ENCODE peak calls at places on chromosomes 5 and 9, in six cellular contexts. P is memory B cell, E is pons, F is fibroblast of lung, T is stromal cell of bone marrow, O is hepatocyte. I is an unnamed sample.

GRCh38 chr5:58925627-58926545 is 343.0 kb downstream of the RAB3C start:
- DNase-seq in O (no peak), E (peak; percentile 77), P (no peak), F (peak; percentile 46), T (no peak), I (no peak)

GRCh38 chr9:11457809-11458785 is 845.3 kb upstream of the PTPRD start:
- DNase-seq in O (peak; percentile 22), P (no peak), E (peak; percentile 3), F (no peak), T (no peak), I (no peak)

GRCh38 chr5:139926797-139927503 is 116.1 kb downstream of the NRG2 start:
- DNase-seq in E (no peak), P (no peak), F (no peak), O (no peak), T (no peak), I (no peak)

GRCh38 chr9:97109194-97109811 is 70.4 kb upstream of the CTSV start:
- DNase-seq in E (peak; percentile 90), F (peak; percentile 10), T (no peak), P (no peak), O (peak; percentile 65), I (no peak)

GRCh38 chr9:70229579-70229978 is 29.2 kb upstream of the SMC5 start:
- DNase-seq in P (no peak), E (peak; percentile 29), T (peak; percentile 40), F (no peak), O (no peak), I (no peak)

GRCh38 chr9:114696814-114697544 is 15.0 kb upstream of the TEX48 start:
- DNase-seq in F (peak; percentile 67), E (no peak), O (no peak), P (no peak), T (no peak), I (no peak)

GRCh38 chr9:130805510-130806387 is 29.3 kb upstream of the ABL1 start:
- DNase-seq in P (no peak), O (no peak), F (peak; percentile 40), T (no peak), E (no peak), I (no peak)

GRCh38 chr9:34230556-34230955 is 51.7 kb downstream of the UBAP1 start:
- DNase-seq in E (no peak), F (no peak), P (no peak), O (no peak), T (no peak), I (no peak)

GRCh38 chr5:175444060-175444904 is at the start of gene DRD1:
- DNase-seq in F (peak; percentile 43), E (no peak), T (no peak), O (peak; percentile 77), P (peak; percentile 30), I (no peak)

GRCh38 chr5:14597080-14597479 is 15.5 kb downstream of the OTULINL start:
- DNase-seq in T (no peak), O (no peak), F (no peak), P (no peak), E (no peak), I (no peak)

GRCh38 chr9:105399117-105399516 is 48.7 kb upstream of the FSD1L start:
- DNase-seq in T (no peak), P (no peak), E (no peak), O (no peak), F (no peak), I (no peak)

GRCh38 chr5:991472-992267 is 16.9 kb upstream of the NKD2 start:
- DNase-seq in F (no peak), T (no peak), O (peak; percentile 4), E (no peak), P (no peak), I (no peak)

GRCh38 chr5:112342364-112342763 is 76.7 kb downstream of the EPB41L4A start:
- DNase-seq in T (no peak), P (no peak), F (no peak), E (no peak), O (no peak), I (no peak)

GRCh38 chr9:37464426-37465248 is 613 bp downstream of the ZBTB5 start:
- DNase-seq in P (peak; percentile 90), E (peak; percentile 49), O (peak; percentile 91), T (peak; percentile 42), F (peak; percentile 69), I (peak; percentile 91)

GRCh38 chr9:98538626-98539031 is 170.1 kb downstream of the GABBR2 start:
- DNase-seq in F (peak; percentile 73), T (no peak), P (no peak), O (no peak), E (peak; percentile 32), I (no peak)

GRCh38 chr5:38621840-38622513 is 65.5 kb upstream of the LIFR start:
- DNase-seq in T (no peak), E (no peak), F (no peak), O (no peak), P (no peak), I (no peak)

GRCh38 chr5:146291421-146292074 is 47.1 kb upstream of the POU4F3 start:
- DNase-seq in F (peak; percentile 24), P (no peak), T (peak; percentile 25), O (peak; percentile 72), E (peak; percentile 52), I (peak; percentile 16)

GRCh38 chr9:81377921-81378320 is 311.4 kb downstream of the TLE1 start:
- DNase-seq in F (peak; percentile 58), O (no peak), E (no peak), P (no peak), T (no peak), I (no peak)

GRCh38 chr5:178672635-178673034 is 45.8 kb upstream of the CLK4 start:
- DNase-seq in F (no peak), P (no peak), O (no peak), E (no peak), T (no peak), I (peak; percentile 6)

GRCh38 chr5:113692466-113693204 is 179.1 kb downstream of the YTHDC2 start:
- DNase-seq in P (no peak), T (no peak), E (no peak), F (no peak), O (no peak), I (no peak)

GRCh38 chr5:56426658-56427057 is 193.5 kb upstream of the ANKRD55 start:
- DNase-seq in E (no peak), O (no peak), P (no peak), T (no peak), F (no peak), I (no peak)

GRCh38 chr5:1256776-1257175 is 31.6 kb downstream of the SLC6A18 start:
- DNase-seq in P (no peak), F (no peak), E (no peak), T (no peak), O (no peak), I (no peak)

GRCh38 chr9:120924698-120925534 is 1.7 kb downstream of the TRAF1 start:
- DNase-seq in O (no peak), P (no peak), T (no peak), E (no peak), F (peak; percentile 24), I (no peak)

GRCh38 chr5:177335701-177336065 is 15.8 kb downstream of the LMAN2 start:
- DNase-seq in F (no peak), P (no peak), E (no peak), T (no peak), O (no peak), I (no peak)

GRCh38 chr9:130992059-130993032 is 16.6 kb upstream of the LAMC3 start:
- DNase-seq in E (no peak), F (no peak), P (no peak), O (no peak), T (no peak), I (no peak)

GRCh38 chr9:99373912-99374311 is 151.8 kb downstream of the SEC61B start:
- DNase-seq in F (no peak), T (no peak), P (no peak), E (no peak), O (no peak), I (no peak)

GRCh38 chr5:112907166-112907611 is 14.8 kb downstream of the REEP5 start:
- DNase-seq in E (no peak), P (no peak), F (no peak), T (no peak), O (no peak), I (no peak)

GRCh38 chr9:37678789-37679273 is 28.1 kb downstream of the FRMPD1 start:
- DNase-seq in F (no peak), P (no peak), E (no peak), O (no peak), T (no peak), I (no peak)

GRCh38 chr5:126462239-126463014 is 39.2 kb downstream of the GRAMD2B start:
- DNase-seq in O (no peak), T (no peak), F (peak; percentile 69), P (no peak), E (no peak), I (peak; percentile 9)

GRCh38 chr9:93033541-93033940 is 25.0 kb upstream of the SUSD3 start:
- DNase-seq in T (no peak), F (no peak), O (no peak), P (no peak), E (no peak), I (no peak)

GRCh38 chr5:152271420-152271819 is 133.7 kb downstream of the NMUR2 start:
- DNase-seq in O (peak; percentile 51), F (no peak), E (peak; percentile 64), P (no peak), T (peak; percentile 61), I (no peak)

GRCh38 chr5:43017438-43017820 is 22.7 kb downstream of the ANXA2R start:
- DNase-seq in F (peak; percentile 53), P (no peak), O (peak; percentile 54), E (no peak), T (no peak), I (no peak)